ENCODE peak calls at places on chromosomes 4 and X, in four cellular contexts. U, S, G and C are unnamed samples.

GRCh38 chr4:185343726-185344581 is 51.8 kb downstream of the LRP2BP start:
- DNase-seq in U (peak), S (peak), G (no peak), C (no peak)

GRCh38 chr4:22625301-22625700 is 67.4 kb upstream of the GBA3 start:
- DNase-seq in U (no peak), S (no peak), G (no peak), C (no peak)

GRCh38 chrX:40843643-40844042 is 108.3 kb upstream of the MED14 start:
- DNase-seq in U (no peak), S (no peak), G (no peak), C (no peak)

GRCh38 chrX:111652719-111653118 is 28.3 kb upstream of the ALG13 start:
- DNase-seq in U (no peak), S (no peak), G (no peak), C (no peak)

GRCh38 chr4:183588169-183588675 is 70.8 kb downstream of the RWDD4 start:
- DNase-seq in U (no peak), S (no peak), G (no peak), C (no peak)

GRCh38 chr4:19382993-19383392 is 868.7 kb upstream of the SLIT2 start:
- DNase-seq in U (no peak), S (no peak), G (no peak), C (no peak)

GRCh38 chr4:2763511-2763967 is 7.4 kb upstream of the TNIP2 start:
- DNase-seq in U (no peak), S (peak), G (no peak), C (peak)

GRCh38 chr4:15649914-15650545 is 5.1 kb downstream of the FBXL5 start:
- DNase-seq in U (peak), S (no peak), G (peak), C (no peak)

GRCh38 chr4:2304321-2304876 is 42.5 kb upstream of the MXD4 start:
- DNase-seq in U (no peak), S (no peak), G (no peak), C (peak)

GRCh38 chr4:141391293-141391692 is 170.6 kb downstream of the ZNF330 start:
- DNase-seq in U (no peak), S (no peak), G (no peak), C (no peak)

GRCh38 chr4:87926554-87927098 is 48.9 kb upstream of the SPP1 start:
- DNase-seq in U (no peak), S (no peak), G (no peak), C (no peak)

GRCh38 chr4:87916636-87917035 is 58.9 kb upstream of the SPP1 start:
- DNase-seq in U (peak), S (no peak), G (no peak), C (no peak)

GRCh38 chrX:109199726-109200125 is 282.2 kb downstream of the GUCY2F start:
- DNase-seq in U (no peak), S (no peak), G (no peak), C (no peak)

GRCh38 chrX:66200855-66201795 is 37.1 kb downstream of the HEPH start:
- DNase-seq in U (peak), S (no peak), G (no peak), C (no peak)

GRCh38 chrX:46953597-46953996 is 41.4 kb downstream of the JADE3 start:
- DNase-seq in U (peak), S (no peak), G (no peak), C (no peak)

GRCh38 chr4:2634014-2634413 is 97.6 kb downstream of the FAM193A start:
- DNase-seq in U (no peak), S (peak), G (no peak), C (no peak)

GRCh38 chrX:133415276-133416105 is at the start of gene GPC4:
- DNase-seq in U (no peak), S (peak), G (peak), C (peak)

GRCh38 chr4:173518419-173519102 is 11.5 kb downstream of the HAND2 start:
- DNase-seq in U (no peak), S (peak), G (no peak), C (no peak)

GRCh38 chr4:54017974-54018373 is 46.4 kb downstream of the CHIC2 start:
- DNase-seq in U (no peak), S (no peak), G (no peak), C (no peak)

GRCh38 chr4:118086334-118086733 is 52.0 kb downstream of the NDST3 start:
- DNase-seq in U (peak), S (no peak), G (no peak), C (no peak)

GRCh38 chr4:93183589-93183988 is 645.0 kb upstream of the ATOH1 start:
- DNase-seq in U (no peak), S (no peak), G (no peak), C (no peak)

GRCh38 chr4:21517460-21517859 is 431.1 kb downstream of the KCNIP4 start:
- DNase-seq in U (no peak), S (no peak), G (no peak), C (no peak)

GRCh38 chrX:53280703-53281320 is 572 bp downstream of the IQSEC2 start:
- DNase-seq in U (no peak), S (peak), G (no peak), C (no peak)

GRCh38 chr4:10092481-10093272 is 23.9 kb downstream of the WDR1 start:
- DNase-seq in U (peak), S (no peak), G (no peak), C (peak)

GRCh38 chr4:13701937-13702446 is 74.5 kb upstream of the BOD1L1 start:
- DNase-seq in U (no peak), S (no peak), G (no peak), C (no peak)

GRCh38 chr4:168309781-168310180 is 8.8 kb downstream of the DDX60 start:
- DNase-seq in U (no peak), S (no peak), G (no peak), C (no peak)

GRCh38 chr4:82758701-82759685 is 39.6 kb downstream of the SCD5 start:
- DNase-seq in U (no peak), S (no peak), G (no peak), C (no peak)

GRCh38 chr4:3284734-3285557 is 7.9 kb upstream of the RGS12 start:
- DNase-seq in U (no peak), S (no peak), G (no peak), C (no peak)

GRCh38 chr4:152172146-152172545 is 363.7 kb downstream of the FBXW7 start:
- DNase-seq in U (no peak), S (no peak), G (no peak), C (no peak)